ENCODE peak calls at places on chromosome 18, in seven cellular contexts. M is PC-3, G is HepG2, R is fibroblast of lung, E is DND-41, U is neural progenitor cell, A is mammary epithelial cell. B is an unnamed sample.

GRCh38 chr18:55997156-55997561 is 409.2 kb upstream of the TCF4 start:
- DNase-seq in M (no peak), G (no peak), R (no peak), E (no peak), U (no peak), A (peak; percentile 72), B (peak; percentile 22)

GRCh38 chr18:25164837-25165791 is 186.9 kb downstream of the ZNF521 start:
- DNase-seq in M (no peak), G (peak; percentile 2), R (peak; percentile 61), E (no peak), U (no peak), A (peak; percentile 6), B (no peak)

GRCh38 chr18:28571929-28572328 is 395.0 kb upstream of the CDH2 start:
- DNase-seq in M (no peak), G (no peak), R (no peak), E (no peak), U (no peak), A (peak; percentile 34), B (no peak)

GRCh38 chr18:74551936-74552555 is 17.7 kb downstream of the CNDP1 start:
- DNase-seq in M (peak; percentile 85), G (peak; percentile 74), R (peak; percentile 83), E (peak; percentile 78), U (peak; percentile 78), A (peak; percentile 58), B (peak; percentile 95)

GRCh38 chr18:36608107-36608506 is 220.7 kb downstream of the TPGS2 start:
- DNase-seq in M (no peak), G (no peak), R (no peak), E (no peak), U (no peak), A (no peak), B (no peak)

GRCh38 chr18:54191352-54191751 is 33.1 kb downstream of the MBD2 start:
- DNase-seq in M (peak; percentile 35), G (no peak), R (no peak), E (no peak), U (no peak), A (peak; percentile 43), B (peak; percentile 39)

GRCh38 chr18:26419746-26420145 is 128.6 kb downstream of the KCTD1 start:
- DNase-seq in M (no peak), G (no peak), R (no peak), E (no peak), U (no peak), A (no peak), B (no peak)

GRCh38 chr18:73563345-73563744 is 584.3 kb downstream of the FBXO15 start:
- DNase-seq in M (peak; percentile 68), G (no peak), R (peak; percentile 26), E (no peak), U (no peak), A (peak; percentile 51), B (no peak)

GRCh38 chr18:73741946-73742345 is 405.7 kb downstream of the FBXO15 start:
- DNase-seq in M (peak; percentile 67), G (no peak), R (peak; percentile 64), E (no peak), U (no peak), A (no peak), B (no peak)

GRCh38 chr18:53541924-53542323 is 682.5 kb downstream of the MBD2 start:
- DNase-seq in M (no peak), G (no peak), R (no peak), E (no peak), U (no peak), A (no peak), B (no peak)

GRCh38 chr18:35355140-35355618 is 11.0 kb upstream of the ZNF24 start:
- DNase-seq in M (peak; percentile 62), G (peak; percentile 85), R (peak; percentile 88), E (peak; percentile 47), U (peak; percentile 86), A (peak; percentile 68), B (peak; percentile 90)

GRCh38 chr18:35923939-35924338 is 48.5 kb upstream of the RMP24 start:
- DNase-seq in M (no peak), G (no peak), R (no peak), E (no peak), U (no peak), A (no peak), B (no peak)

GRCh38 chr18:80213173-80213572 is 34.1 kb downstream of the PARD6G start:
- DNase-seq in M (no peak), G (peak; percentile 47), R (no peak), E (peak; percentile 37), U (no peak), A (no peak), B (no peak)

GRCh38 chr18:54255141-54255540 is 14.2 kb upstream of the POLI start:
- DNase-seq in M (no peak), G (no peak), R (no peak), E (no peak), U (no peak), A (no peak), B (no peak)

GRCh38 chr18:40739029-40739428 is 1216.0 kb upstream of the PIK3C3 start:
- DNase-seq in M (no peak), G (no peak), R (no peak), E (no peak), U (no peak), A (no peak), B (no peak)

GRCh38 chr18:32669549-32670165 is 103.2 kb downstream of the KLHL14 start:
- DNase-seq in M (no peak), G (peak; percentile 9), R (no peak), E (no peak), U (no peak), A (no peak), B (peak; percentile 61)

GRCh38 chr18:54453996-54454395 is 96.3 kb downstream of the C18orf54 start:
- DNase-seq in M (no peak), G (no peak), R (no peak), E (no peak), U (no peak), A (no peak), B (no peak)

GRCh38 chr18:26480897-26481795 is 67.2 kb downstream of the KCTD1 start:
- DNase-seq in M (peak; percentile 98), G (peak; percentile 5), R (peak; percentile 89), E (no peak), U (no peak), A (peak; percentile 87), B (no peak)

GRCh38 chr18:62018761-62019041 is 125.9 kb upstream of the RNF152 start:
- DNase-seq in M (no peak), G (no peak), R (no peak), E (no peak), U (no peak), A (no peak), B (no peak)

GRCh38 chr18:62018034-62018760 is 125.4 kb upstream of the RNF152 start:
- DNase-seq in M (no peak), G (no peak), R (peak; percentile 97), E (no peak), U (no peak), A (no peak), B (no peak)

GRCh38 chr18:62017618-62018017 is 124.8 kb upstream of the RNF152 start:
- DNase-seq in M (no peak), G (no peak), R (no peak), E (no peak), U (no peak), A (no peak), B (no peak)
- H2AFZ ChIP-seq in M (no peak overlapping the region), G (no peak overlapping the region), R (peak overlapping the region; percentile 75), E (no peak overlapping the region), U (no peak overlapping the region), A (peak overlapping the region; percentile 18), B (peak overlapping the region; percentile 66)

DNA sequence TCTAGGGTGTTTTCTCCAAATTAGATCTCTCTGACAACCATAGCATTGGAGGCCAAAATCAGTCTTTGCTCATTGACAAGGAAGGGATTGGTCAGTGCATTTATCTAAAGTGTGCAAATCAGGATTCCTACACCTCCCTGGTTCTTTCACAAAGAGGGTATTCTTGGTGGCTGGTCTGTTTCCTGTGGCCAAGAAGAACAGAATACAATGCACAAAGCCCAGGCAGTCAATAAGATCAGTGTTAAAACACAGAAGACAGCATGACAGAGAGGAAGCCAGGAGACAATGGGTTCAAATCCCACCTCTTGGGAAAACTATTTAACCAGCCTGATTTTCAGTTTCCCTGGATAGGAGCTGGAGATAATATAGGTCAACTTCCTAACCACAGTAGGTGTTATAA is 46.1 kb upstream of the THOC1 start:
- DNase-seq in M (no peak), G (no peak), R (no peak), E (no peak), U (peak; percentile 42), A (no peak), B (no peak)
- H3K27me3 ChIP-seq in M (peaks cover 48% of the 10 kb centered on the region), G (no peaks in the 10 kb centered on the region), R (peaks cover 7% of the 10 kb centered on the region), E (no peaks in the 10 kb centered on the region), U (no peaks in the 10 kb centered on the region), A (no peaks in the 10 kb centered on the region), B (no peaks in the 10 kb centered on the region)

GRCh38 chr18:10399465-10399864 is 55.0 kb upstream of the APCDD1 start:
- DNase-seq in M (no peak), G (no peak), R (no peak), E (no peak), U (no peak), A (no peak), B (no peak)

GRCh38 chr18:10397004-10397403 is 57.4 kb upstream of the APCDD1 start:
- DNase-seq in M (no peak), G (no peak), R (no peak), E (no peak), U (no peak), A (no peak), B (no peak)

GRCh38 chr18:10400534-10400933 is 53.9 kb upstream of the APCDD1 start:
- DNase-seq in M (no peak), G (no peak), R (no peak), E (no peak), U (no peak), A (no peak), B (no peak)

GRCh38 chr18:10401489-10401888 is 52.9 kb upstream of the APCDD1 start:
- DNase-seq in M (no peak), G (no peak), R (no peak), E (no peak), U (peak; percentile 46), A (no peak), B (no peak)

GRCh38 chr18:10398571-10398970 is 55.9 kb upstream of the APCDD1 start:
- DNase-seq in M (no peak), G (no peak), R (no peak), E (no peak), U (no peak), A (no peak), B (peak; percentile 4)
- H2AFZ ChIP-seq in M (no peak overlapping the region), G (no peak overlapping the region), R (no peak overlapping the region), E (no peak overlapping the region), U (no peak overlapping the region), A (no peak overlapping the region), B (peak overlapping the region; percentile 64)

DNA sequence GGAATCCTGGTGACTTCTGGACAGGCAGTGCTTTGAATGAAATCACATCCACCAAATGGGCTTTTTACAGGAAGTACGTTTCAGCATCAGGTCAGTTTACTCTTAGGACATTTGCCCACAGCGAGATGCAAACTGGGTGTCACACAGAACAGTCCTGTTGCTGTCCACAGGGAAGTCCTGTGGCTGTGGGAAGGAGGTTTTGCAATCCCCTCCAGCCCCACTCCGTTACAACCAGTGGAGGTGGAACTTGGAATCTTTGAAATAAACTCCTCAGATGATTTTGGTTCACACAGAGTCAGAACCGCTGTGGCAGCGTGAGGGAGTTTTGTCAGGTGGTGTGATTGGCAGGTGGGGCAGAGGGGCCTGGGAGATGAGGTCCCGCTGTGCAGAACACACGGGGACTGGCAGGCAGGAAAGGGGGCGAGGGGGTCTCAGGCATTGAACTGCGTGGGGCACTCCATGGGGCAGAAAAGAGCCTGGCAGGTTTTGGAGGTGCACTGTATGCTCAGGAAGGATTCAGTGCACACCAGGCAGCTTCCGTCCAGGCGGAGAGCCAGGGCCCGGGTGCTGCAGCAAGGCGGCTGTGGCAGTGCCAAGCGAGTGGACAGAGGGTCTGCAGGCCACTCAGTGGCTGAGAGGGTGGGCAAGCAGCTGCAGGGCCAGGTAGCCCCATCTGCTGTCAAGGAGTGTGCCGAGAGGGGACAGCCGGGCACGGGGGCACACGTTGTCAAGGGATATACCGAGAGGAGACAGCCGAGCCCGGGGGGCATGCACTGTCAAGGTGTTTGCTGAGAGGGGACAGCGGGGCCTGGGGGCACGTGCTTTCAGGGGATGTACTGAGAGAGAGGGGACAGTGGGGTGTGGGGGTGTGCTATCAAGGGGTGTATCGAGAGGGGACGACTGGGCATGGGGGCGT is 148.7 kb downstream of the LDLRAD4 start:
- DNase-seq in M (no peak), G (no peak), R (no peak), E (no peak), U (no peak), A (no peak), B (no peak)
- H3K27me3 ChIP-seq in M (peaks cover 74% of the 10 kb centered on the region), G (no peaks in the 10 kb centered on the region), R (no peaks in the 10 kb centered on the region), E (no peaks in the 10 kb centered on the region), U (peaks cover 46% of the 10 kb centered on the region), A (no peaks in the 10 kb centered on the region), B (no peaks in the 10 kb centered on the region)

B was measured in GM23338.